ENCODE peak calls at places on chromosomes 7 and 10, in seven cellular contexts. T is iPS DF 6.9; G is activated T-cell treated with anti-CD3 and anti-CD28 coated beads for 1 hour; W is activated naive CD4-positive, alpha-beta T cell treated with Interleukin-2 at 50 U/mL for 16 hours; X is PC-9; D is RWPE1; A is NCI-H146. E is an unnamed sample.

GRCh38 chr10:119377431-119377830 is 165.1 kb downstream of the RGS10 start:
- DNase-seq in T (no peak), G (no peak), W (no peak), X (no peak), D (no peak), A (no peak), E (no peak)

GRCh38 chr7:463362-464176 is 56.1 kb downstream of the PDGFA start:
- DNase-seq in T (no peak), G (no peak), W (no peak), X (no peak), D (no peak), A (no peak), E (no peak)

GRCh38 chr10:74991435-74991834 is 120.0 kb upstream of the SAMD8 start:
- DNase-seq in T (no peak), G (no peak), W (no peak), X (no peak), D (peak), A (peak), E (no peak)

GRCh38 chr10:69554611-69555010 is 18.6 kb downstream of the NEUROG3 start:
- DNase-seq in T (no peak), G (no peak), W (no peak), X (no peak), D (no peak), A (no peak), E (no peak)

GRCh38 chr10:70744617-70745138 is 40.5 kb downstream of the TBATA start:
- DNase-seq in T (no peak), G (no peak), W (no peak), X (no peak), D (no peak), A (no peak), E (no peak)

GRCh38 chr10:104333037-104333727 is 5.1 kb downstream of the ITPRIP start:
- DNase-seq in T (no peak), G (peak), W (peak), X (no peak), D (no peak), A (no peak), E (no peak)

GRCh38 chr10:100740476-100741341 is 4.7 kb upstream of the PAX2 start:
- DNase-seq in T (no peak), G (no peak), W (no peak), X (no peak), D (no peak), A (no peak), E (no peak)

GRCh38 chr10:78353636-78354035 is 320.0 kb downstream of the RPS24 start:
- DNase-seq in T (no peak), G (no peak), W (no peak), X (no peak), D (no peak), A (no peak), E (no peak)

GRCh38 chr10:92801978-92802872 is 46.1 kb upstream of the EXOC6 start:
- DNase-seq in T (no peak), G (no peak), W (no peak), X (no peak), D (no peak), A (no peak), E (no peak)

GRCh38 chr7:5339949-5340348 is 57.2 kb downstream of the SLC29A4 start:
- DNase-seq in T (no peak), G (no peak), W (no peak), X (no peak), D (no peak), A (no peak), E (no peak)

GRCh38 chr10:48749254-48749787 is 64.6 kb downstream of the WDFY4 start:
- DNase-seq in T (no peak), G (no peak), W (no peak), X (no peak), D (no peak), A (no peak), E (no peak)

GRCh38 chr7:43750016-43750887 is 8.2 kb upstream of the BLVRA start:
- DNase-seq in T (no peak), G (no peak), W (no peak), X (no peak), D (no peak), A (peak), E (no peak)

GRCh38 chr10:49541762-49542161 is 2.8 kb upstream of the ERCC6 start:
- DNase-seq in T (no peak), G (no peak), W (no peak), X (no peak), D (no peak), A (no peak), E (no peak)

GRCh38 chr10:77713506-77714280 is 76.1 kb upstream of the KCNMA1 start:
- DNase-seq in T (no peak), G (no peak), W (no peak), X (no peak), D (no peak), A (no peak), E (no peak)